ENCODE peak calls at places on chromosomes 2 and 18, in six cellular contexts. E is stimulated activated CD4-positive, alpha-beta T cell treated with anti-CD3 and anti-CD28 coated beads, Interleukin-1b, Interleukin-23, amount 100 ng/mL, for 24 hours; O is BJ; G is ovary; X is MV-4-11; U is GM03348. C is an unnamed sample.

GRCh38 chr18:26415041-26415440 is 133.3 kb downstream of the KCTD1 start:
- DNase-seq in O (no peak), G (no peak), X (no peak), E (no peak), U (peak), C (no peak)

GRCh38 chr18:76913583-76913982 is 91.2 kb downstream of the ZNF236 start:
- DNase-seq in U (no peak), X (no peak), G (no peak), E (no peak), O (no peak), C (no peak)

GRCh38 chr2:205675861-205676516 is 6.3 kb upstream of the NRP2 start:
- DNase-seq in X (peak), G (no peak), E (no peak), U (peak), O (no peak), C (no peak)

GRCh38 chr2:226080323-226080722 is 680.8 kb downstream of the NYAP2 start:
- DNase-seq in G (no peak), E (no peak), O (no peak), U (peak), X (no peak), C (no peak)

GRCh38 chr2:236166157-236166780 is 1.9 kb downstream of the GBX2 start:
- DNase-seq in O (no peak), U (peak), X (no peak), G (no peak), E (no peak), C (no peak)

GRCh38 chr2:160715428-160715827 is 221.8 kb upstream of the RBMS1 start:
- DNase-seq in X (peak), G (no peak), U (no peak), O (no peak), E (no peak), C (no peak)

GRCh38 chr2:13676269-13676668 is 956.2 kb upstream of the LRATD1 start:
- DNase-seq in O (no peak), G (no peak), E (no peak), X (peak), U (no peak), C (no peak)

GRCh38 chr18:45962461-45962860 is 4.7 kb downstream of the EPG5 start:
- DNase-seq in U (peak), G (no peak), E (no peak), O (peak), X (peak), C (peak)

GRCh38 chr2:128710770-128711169 is 392.1 kb upstream of the HS6ST1 start:
- DNase-seq in O (no peak), X (peak), U (no peak), G (no peak), E (no peak), C (no peak)

GRCh38 chr2:15112216-15112615 is 448.9 kb downstream of the NBAS start:
- DNase-seq in E (no peak), G (no peak), X (peak), U (no peak), O (no peak), C (no peak)

GRCh38 chr2:120366698-120367097 is 20.8 kb downstream of the INHBB start:
- DNase-seq in G (no peak), E (no peak), X (no peak), O (no peak), U (no peak), C (no peak)

GRCh38 chr2:151051584-151052220 is 210.0 kb downstream of the RBM43 start:
- DNase-seq in U (peak), G (no peak), E (no peak), O (no peak), X (peak), C (no peak)

GRCh38 chr18:79816092-79816491 is 18.4 kb downstream of the KCNG2 start:
- DNase-seq in E (no peak), X (no peak), U (no peak), G (no peak), O (no peak), C (no peak)

GRCh38 chr18:45566025-45566740 is 49.1 kb upstream of the SLC14A2 start:
- DNase-seq in X (no peak), E (no peak), O (peak), G (no peak), U (peak), C (no peak)

GRCh38 chr18:712401-713134 is at the start of gene ENOSF1:
- DNase-seq in X (peak), E (peak), G (peak), U (peak), O (peak), C (peak)

GRCh38 chr2:159106105-159106504 is 137.7 kb downstream of the TANC1 start:
- DNase-seq in X (peak), E (no peak), U (no peak), O (no peak), G (no peak), C (no peak)

GRCh38 chr2:66574701-66575624 is 140.0 kb downstream of the MEIS1 start:
- DNase-seq in G (peak), X (peak), O (no peak), E (no peak), U (peak), C (peak)

GRCh38 chr18:3869848-3870247 is 419.9 kb downstream of the TGIF1 start:
- DNase-seq in G (no peak), O (peak), U (peak), E (no peak), X (peak), C (no peak)

GRCh38 chr2:170361359-170361936 is 183.5 kb downstream of the MYO3B start:
- DNase-seq in U (peak), O (no peak), X (peak), E (peak), G (no peak), C (peak)

GRCh38 chr2:231057590-231057989 is 923 bp downstream of the PSMD1 start:
- DNase-seq in O (no peak), U (no peak), E (no peak), G (no peak), X (no peak), C (no peak)

GRCh38 chr2:241445426-241445825 is 63.0 kb downstream of the STK25 start:
- DNase-seq in X (no peak), U (no peak), E (no peak), G (no peak), O (no peak), C (no peak)